ENCODE peak calls at places on chromosomes 16 and 17, in nine cellular contexts. I is body of pancreas, N is cardiac fibroblast, V is HFFc6, T is heart right ventricle, C is fibroblast of pulmonary artery, F is uterus, B is CD14-positive monocyte, O is GM23338. R is an unnamed sample.

GRCh38 chr16:27164280-27164837 is 39.0 kb upstream of the KDM8 start:
- DNase-seq in I (no peak), V (no peak), C (no peak), N (no peak), F (no peak), T (no peak), B (no peak), O (no peak), R (no peak)

GRCh38 chr17:51147641-51148040 is 5.7 kb upstream of the NME1 start:
- DNase-seq in N (peak), B (no peak), C (no peak), F (no peak), V (peak), O (no peak), T (no peak), I (no peak), R (no peak)

GRCh38 chr16:8716592-8716991 is 42.2 kb downstream of the ABAT start:
- DNase-seq in T (no peak), F (no peak), N (no peak), I (no peak), V (no peak), B (no peak), O (no peak), C (no peak), R (no peak)

GRCh38 chr16:51057969-51058337 is 93.1 kb downstream of the SALL1 start:
- DNase-seq in V (no peak), T (no peak), C (no peak), O (no peak), B (no peak), N (no peak), I (no peak), F (no peak), R (no peak)

GRCh38 chr17:29155235-29155965 is 24.8 kb downstream of the MYO18A start:
- DNase-seq in T (no peak), C (peak), O (no peak), V (peak), I (peak), B (peak), N (peak), F (peak), R (no peak)

GRCh38 chr16:20920799-20921198 is 20.2 kb downstream of the LYRM1 start:
- DNase-seq in O (no peak), T (no peak), V (no peak), B (no peak), I (no peak), F (no peak), N (no peak), C (no peak), R (no peak)

GRCh38 chr16:23990507-23990906 is 154.7 kb downstream of the PRKCB start:
- DNase-seq in C (no peak), B (no peak), F (no peak), N (no peak), V (no peak), I (no peak), T (no peak), O (no peak), R (no peak)

GRCh38 chr16:46884513-46885293 is 541 bp downstream of the GPT2 start:
- DNase-seq in N (peak), V (no peak), F (no peak), C (no peak), B (no peak), T (no peak), O (no peak), I (peak), R (no peak)

GRCh38 chr17:17414316-17414937 is 62.4 kb upstream of the MED9 start:
- DNase-seq in T (peak), O (no peak), F (no peak), I (no peak), B (no peak), C (peak), V (peak), N (peak), R (peak)

GRCh38 chr17:5203908-5204294 is 12.2 kb upstream of the ZNF594 start:
- DNase-seq in F (no peak), B (no peak), N (peak), C (peak), I (no peak), O (no peak), T (no peak), V (peak), R (no peak)

GRCh38 chr17:14919580-14920160 is 345.5 kb downstream of the PMP22 start:
- DNase-seq in T (no peak), O (peak), C (no peak), N (no peak), V (no peak), I (no peak), B (no peak), F (no peak), R (no peak)

GRCh38 chr17:63703029-63703428 is 3.1 kb upstream of the LIMD2 start:
- DNase-seq in N (no peak), V (no peak), O (no peak), B (no peak), C (no peak), I (no peak), F (no peak), T (no peak), R (no peak)

GRCh38 chr16:58492735-58493134 is 7.2 kb upstream of the NDRG4 start:
- DNase-seq in C (no peak), B (no peak), O (peak), T (no peak), F (no peak), V (no peak), N (no peak), I (no peak), R (no peak)

GRCh38 chr16:71216714-71217113 is 13.8 kb downstream of the HYDIN start:
- DNase-seq in F (no peak), V (no peak), N (no peak), B (no peak), T (no peak), C (no peak), I (no peak), O (peak), R (no peak)

GRCh38 chr16:84427553-84427952 is 59.2 kb downstream of the ATP2C2 start:
- DNase-seq in C (no peak), V (no peak), B (no peak), F (no peak), O (no peak), T (no peak), N (no peak), I (no peak), R (no peak)

GRCh38 chr17:36689089-36689667 is 87.8 kb downstream of the MRM1 start:
- DNase-seq in V (no peak), T (no peak), O (no peak), B (no peak), C (no peak), N (no peak), F (no peak), I (no peak), R (no peak)

GRCh38 chr16:1308036-1308976 is 1.1 kb upstream of the UBE2I start:
- DNase-seq in T (no peak), C (peak), F (peak), I (no peak), O (peak), V (peak), B (no peak), N (peak), R (no peak)

GRCh38 chr17:63998050-63998720 is at the start of gene PRR29:
- DNase-seq in F (peak), B (peak), V (peak), N (peak), O (peak), I (peak), C (peak), T (peak), R (no peak)

GRCh38 chr16:51383909-51384308 is 232.8 kb upstream of the SALL1 start:
- DNase-seq in I (no peak), C (no peak), N (no peak), V (no peak), O (peak), T (no peak), B (no peak), F (no peak), R (no peak)

GRCh38 chr17:3750926-3751325 is 27.2 kb downstream of the HASPIN start:
- DNase-seq in N (no peak), F (no peak), B (no peak), O (no peak), I (no peak), C (no peak), V (no peak), T (no peak), R (no peak)

GRCh38 chr16:49592507-49593422 is 219.2 kb downstream of the C16orf78 start:
- DNase-seq in T (peak), F (no peak), O (peak), B (no peak), N (peak), V (no peak), C (peak), I (peak), R (no peak)

GRCh38 chr17:14619821-14620220 is 318.9 kb downstream of the HS3ST3B1 start:
- DNase-seq in V (no peak), B (no peak), N (no peak), O (no peak), T (no peak), I (no peak), F (no peak), C (no peak), R (no peak)

GRCh38 chr16:872436-873242 is 72.1 kb upstream of the GNG13 start:
- DNase-seq in V (no peak), I (no peak), B (no peak), O (no peak), C (no peak), F (no peak), T (no peak), N (no peak), R (no peak)

GRCh38 chr17:44979426-44980273 is 11.5 kb upstream of the C1QL1 start:
- DNase-seq in F (no peak), N (no peak), V (no peak), O (no peak), C (no peak), B (no peak), T (peak), I (no peak), R (no peak)

GRCh38 chr16:79437764-79438728 is 162.5 kb downstream of the MAF start:
- DNase-seq in O (peak), N (no peak), B (no peak), I (peak), F (no peak), V (no peak), T (no peak), C (no peak), R (no peak)

GRCh38 chr17:12545877-12546513 is 119.7 kb upstream of the MYOCD start:
- DNase-seq in F (no peak), B (no peak), O (peak), N (peak), V (peak), C (peak), T (peak), I (peak), R (no peak)

GRCh38 chr17:1762906-1763829 is 1.3 kb downstream of the SERPINF1 start:
- DNase-seq in V (peak), O (peak), B (no peak), N (peak), F (peak), I (no peak), C (peak), T (peak), R (peak)

GRCh38 chr17:75096082-75096625 is 8.4 kb downstream of the SLC16A5 start:
- DNase-seq in F (no peak), O (peak), I (peak), T (peak), B (peak), V (peak), C (peak), N (peak), R (no peak)

GRCh38 chr17:29561541-29562517 is 5.0 kb downstream of the ABHD15 start:
- DNase-seq in I (no peak), N (no peak), B (no peak), T (peak), C (no peak), O (no peak), V (no peak), F (no peak), R (no peak)

GRCh38 chr17:78210111-78210510 is 3.9 kb upstream of the BIRC5 start:
- DNase-seq in O (no peak), B (no peak), C (no peak), T (no peak), I (no peak), V (no peak), F (no peak), N (no peak), R (no peak)

GRCh38 chr17:51598824-51599223 is 338.5 kb downstream of the UTP18 start:
- DNase-seq in O (peak), T (no peak), F (no peak), I (no peak), V (no peak), B (no peak), N (no peak), C (no peak), R (no peak)

GRCh38 chr17:7280519-7281073 is 922 bp upstream of the SLC2A4 start:
- DNase-seq in T (peak), F (peak), B (peak), V (peak), C (peak), O (peak), I (peak), N (peak), R (peak)

GRCh38 chr16:13863075-13863765 is 56.7 kb upstream of the ERCC4 start:
- DNase-seq in C (peak), I (no peak), B (no peak), F (no peak), T (no peak), V (no peak), N (no peak), O (no peak), R (no peak)

GRCh38 chr16:15810411-15810810 is 46.4 kb downstream of the MYH11 start:
- DNase-seq in F (no peak), I (no peak), C (no peak), T (no peak), O (no peak), N (no peak), B (no peak), V (peak), R (no peak)

GRCh38 chr16:15811416-15811777 is 45.4 kb downstream of the MYH11 start:
- DNase-seq in V (no peak), N (no peak), I (no peak), C (no peak), T (no peak), F (no peak), O (no peak), B (no peak), R (no peak)

GRCh38 chr16:15810949-15811348 is 45.9 kb downstream of the MYH11 start:
- DNase-seq in C (no peak), O (no peak), N (no peak), I (no peak), V (no peak), F (no peak), B (no peak), T (no peak), R (no peak)

GRCh38 chr16:15808071-15808470 is 48.8 kb downstream of the MYH11 start:
- DNase-seq in I (no peak), C (no peak), F (no peak), N (no peak), B (no peak), T (no peak), O (no peak), V (no peak), R (no peak)

DNA sequence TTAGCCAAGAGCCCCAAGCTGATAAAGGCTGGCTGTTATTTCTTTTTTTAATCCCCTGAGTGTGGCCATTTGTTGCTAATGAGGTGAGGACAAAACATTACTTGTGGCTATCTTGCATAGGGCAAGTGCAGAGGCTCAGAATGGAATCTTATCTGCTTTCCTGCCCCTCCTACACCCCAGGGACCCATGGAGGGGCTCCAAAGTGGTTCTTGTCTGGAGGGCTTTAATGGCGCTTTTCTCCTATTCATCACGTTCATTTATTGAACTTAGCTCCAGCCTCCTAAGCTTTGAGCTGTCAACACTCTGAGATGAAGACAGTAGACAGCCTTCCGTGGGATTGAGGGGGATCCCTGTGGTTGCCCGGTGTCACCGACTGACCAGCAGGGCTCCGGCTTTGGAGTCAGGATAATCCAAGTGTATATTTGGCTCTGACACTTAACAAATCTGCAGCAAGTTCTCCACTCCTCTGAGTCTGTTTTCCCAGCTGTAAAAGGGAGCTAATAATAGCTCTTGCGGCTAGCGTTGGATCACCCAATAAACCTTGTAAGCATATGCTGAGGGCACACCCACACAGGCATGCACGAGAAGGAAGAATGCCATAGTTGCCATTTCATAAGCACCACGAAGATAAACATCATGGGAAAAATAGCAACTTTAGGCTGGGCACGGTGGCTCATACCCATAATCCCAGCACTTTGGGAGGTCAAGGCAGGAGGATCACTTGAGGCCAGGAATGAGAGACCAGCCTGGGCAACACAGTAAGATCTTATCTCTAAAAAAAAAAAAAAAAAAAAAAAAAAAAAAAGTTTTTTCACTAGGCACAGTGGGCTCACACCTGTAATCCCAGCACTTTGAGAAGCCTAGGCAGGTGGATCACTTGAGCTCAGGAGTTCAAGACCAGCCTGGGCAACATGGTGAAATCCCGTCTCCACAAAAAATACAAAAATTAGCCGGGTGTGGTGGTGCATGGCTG is 44.8 kb downstream of the MYH11 start:
- DNase-seq in N (peak), T (peak), V (peak), O (peak), I (peak), B (no peak), F (no peak), C (peak), R (peak)
- TF ChIP-seq CTCF in N (no peak), T (no peak), V (peak), O (no peak), I (no peak), B (no peak), F (no peak), C (no peak), R (no peak)

GRCh38 chr17:47179141-47179540 is 10.0 kb downstream of the CDC27 start:
- DNase-seq in N (no peak), B (no peak), T (no peak), O (no peak), V (no peak), F (no peak), I (no peak), C (no peak), R (no peak)
- TF ChIP-seq CTCF in N (no peak), B (no peak), T (no peak), O (no peak), V (no peak), F (no peak), I (no peak), C (no peak), R (no peak)

GRCh38 chr17:697682-698081 is 17.0 kb downstream of the VPS53 start:
- DNase-seq in B (no peak), I (no peak), C (no peak), F (no peak), T (no peak), N (no peak), O (no peak), V (no peak), R (no peak)

GRCh38 chr17:694239-694638 is 20.4 kb downstream of the VPS53 start:
- DNase-seq in O (no peak), F (no peak), N (peak), T (no peak), B (no peak), V (peak), C (peak), I (peak), R (peak)

GRCh38 chr17:700504-701094 is 14.0 kb downstream of the VPS53 start:
- DNase-seq in C (peak), V (peak), I (no peak), N (peak), F (no peak), O (peak), B (no peak), T (no peak), R (no peak)

GRCh38 chr17:699350-699749 is 15.3 kb downstream of the VPS53 start:
- DNase-seq in I (no peak), F (no peak), B (no peak), T (no peak), V (no peak), O (no peak), C (peak), N (no peak), R (no peak)

DNA sequence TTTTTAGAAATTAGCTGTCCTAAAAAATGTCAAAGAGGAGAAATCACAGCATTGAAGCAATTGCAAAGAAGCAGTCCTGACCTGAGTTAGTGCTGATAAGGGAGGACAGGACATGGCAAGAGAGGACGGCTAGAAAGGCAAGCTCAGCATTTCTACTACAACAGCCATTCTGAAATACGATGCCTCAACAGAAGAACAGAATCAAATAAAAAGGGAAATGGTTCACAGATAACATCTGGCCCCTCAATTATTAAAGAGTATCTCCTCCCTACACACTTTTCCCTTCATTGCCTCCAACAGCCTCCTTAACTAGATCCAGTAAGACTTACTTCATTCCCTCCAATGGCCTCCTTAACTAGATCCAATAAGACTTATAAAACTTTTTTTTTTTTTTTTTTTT is 18.2 kb downstream of the VPS53 start:
- DNase-seq in V (no peak), N (no peak), F (no peak), C (no peak), B (no peak), T (no peak), O (no peak), I (no peak), R (no peak)
- TF ChIP-seq CTCF in V (no peak), N (no peak), F (no peak), C (no peak), B (no peak), T (no peak), O (no peak), I (no peak), R (no peak)

DNA sequence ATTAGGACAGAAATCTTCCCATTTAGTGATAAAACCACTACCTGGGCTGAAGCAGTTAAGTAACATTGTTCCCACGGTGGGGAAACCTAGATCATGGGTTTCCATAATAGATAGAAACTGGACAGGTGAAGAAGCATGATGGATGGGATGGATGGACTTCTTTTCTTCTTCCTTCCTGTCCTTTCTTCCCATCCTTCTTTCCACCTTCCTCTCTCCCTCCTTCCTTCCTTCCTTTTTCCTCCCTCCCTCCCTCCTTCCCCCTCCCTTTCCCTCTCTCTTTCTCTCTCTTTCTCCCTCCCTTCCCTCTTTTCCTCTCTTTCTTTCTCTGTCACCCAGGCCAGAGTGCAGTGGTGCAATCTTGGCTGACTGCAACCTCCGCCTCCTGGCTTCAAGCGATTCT is 3.1 kb downstream of the PSMC3IP start:
- DNase-seq in V (no peak), N (no peak), T (no peak), I (no peak), F (no peak), B (no peak), O (no peak), C (no peak), R (no peak)
- TF ChIP-seq CTCF in V (no peak), N (no peak), T (no peak), I (no peak), F (no peak), B (no peak), O (no peak), C (no peak), R (no peak)

GRCh38 chr16:87836346-87836843 is 32.9 kb downstream of the SLC7A5 start:
- DNase-seq in O (no peak), I (no peak), C (no peak), B (no peak), T (no peak), V (no peak), F (no peak), N (no peak), R (no peak)

GRCh38 chr16:87834668-87835473 is 34.4 kb downstream of the SLC7A5 start:
- DNase-seq in T (no peak), V (peak), F (no peak), O (no peak), B (no peak), I (no peak), N (no peak), C (peak), R (no peak)

GRCh38 chr16:87834015-87834667 is 35.2 kb downstream of the SLC7A5 start:
- DNase-seq in I (no peak), O (no peak), T (no peak), F (no peak), C (no peak), N (no peak), V (no peak), B (no peak), R (no peak)

GRCh38 chr16:87836844-87837581 is 32.3 kb downstream of the SLC7A5 start:
- DNase-seq in V (no peak), I (no peak), N (peak), F (no peak), O (no peak), T (no peak), C (peak), B (no peak), R (no peak)

GRCh38 chr16:87835882-87836331 is 33.4 kb downstream of the SLC7A5 start:
- DNase-seq in I (no peak), N (no peak), B (no peak), V (no peak), T (no peak), C (no peak), O (no peak), F (no peak), R (no peak)
- TF ChIP-seq CTCF in I (no peak), N (no peak), B (no peak), V (no peak), T (no peak), C (no peak), O (no peak), F (no peak), R (no peak)

R was measured in AG09319.